ENCODE peak calls at places on chromosomes 11 and 22, in eight cellular contexts. Q is NCI-H1417, N is colonic mucosa, U is T-helper 9 cell, M is endothelial cell, J is NCI-H1930, C is spleen, Z is Ammon's horn. R is an unnamed sample.

GRCh38 chr22:43338766-43339345 is 4.3 kb downstream of the SCUBE1 start:
- DNase-seq in Q (no peak), N (no peak), U (no peak), M (no peak), J (no peak), C (no peak), Z (no peak), R (no peak)

GRCh38 chr22:32619614-32620426 is 145.2 kb downstream of the FBXO7 start:
- DNase-seq in Q (no peak), N (no peak), U (no peak), M (no peak), J (no peak), C (peak), Z (no peak), R (no peak)

GRCh38 chr22:50134481-50134880 is 36.0 kb upstream of the PANX2 start:
- DNase-seq in Q (no peak), N (no peak), U (no peak), M (no peak), J (no peak), C (no peak), Z (no peak), R (no peak)

GRCh38 chr11:114019046-114019445 is 40.5 kb upstream of the ZBTB16 start:
- DNase-seq in Q (no peak), N (no peak), U (no peak), M (no peak), J (no peak), C (no peak), Z (no peak), R (no peak)

GRCh38 chr11:95863486-95864140 is 60.3 kb downstream of the MTMR2 start:
- DNase-seq in Q (no peak), N (no peak), U (no peak), M (no peak), J (no peak), C (no peak), Z (no peak), R (no peak)

GRCh38 chr11:19101803-19102520 is 15.0 kb upstream of the ZDHHC13 start:
- DNase-seq in Q (peak), N (peak), U (no peak), M (no peak), J (no peak), C (no peak), Z (no peak), R (no peak)

GRCh38 chr11:72070486-72070885 is 9.9 kb downstream of the NUMA1 start:
- DNase-seq in Q (no peak), N (no peak), U (no peak), M (no peak), J (no peak), C (no peak), Z (no peak), R (no peak)

GRCh38 chr11:15189189-15189588 is 74.5 kb downstream of the INSC start:
- DNase-seq in Q (no peak), N (no peak), U (no peak), M (no peak), J (no peak), C (no peak), Z (no peak), R (no peak)

GRCh38 chr11:103940542-103940941 is 95.9 kb upstream of the DDI1 start:
- DNase-seq in Q (no peak), N (no peak), U (no peak), M (no peak), J (no peak), C (no peak), Z (no peak), R (no peak)

GRCh38 chr22:37503850-37504249 is 15.4 kb downstream of the CARD10 start:
- DNase-seq in Q (no peak), N (peak), U (no peak), M (no peak), J (no peak), C (no peak), Z (no peak), R (peak)

GRCh38 chr11:111012497-111012896 is 233.0 kb upstream of the POU2AF2 start:
- DNase-seq in Q (no peak), N (no peak), U (no peak), M (no peak), J (no peak), C (no peak), Z (no peak), R (no peak)